ENCODE peak calls at places on chromosomes 2 and 18, in four cellular contexts. X is SK-N-SH, R is K562, G is GM12878. D is an unnamed sample.

GRCh38 chr2:238254095-238254494 is 14.3 kb upstream of the HES6 start:
- DNase-seq in G (no peak), R (no peak), X (no peak), D (no peak)

GRCh38 chr2:9594361-9595063 is 36.3 kb downstream of the YWHAQ start:
- DNase-seq in R (peak), X (no peak), G (no peak), D (no peak)

GRCh38 chr2:240565267-240566202 is 2.7 kb upstream of the RNPEPL1 start:
- DNase-seq in X (peak), R (peak), G (peak), D (no peak)

GRCh38 chr2:156589381-156590079 is 153.4 kb downstream of the GPD2 start:
- DNase-seq in X (peak), R (peak), G (no peak), D (no peak)

GRCh38 chr2:133054297-133054696 is 384.3 kb upstream of the LYPD1 start:
- DNase-seq in X (no peak), R (no peak), G (no peak), D (no peak)

GRCh38 chr18:42614619-42615293 is 500.7 kb downstream of the RIT2 start:
- DNase-seq in G (no peak), X (peak), R (no peak), D (no peak)

GRCh38 chr2:44852594-44852993 is 88.9 kb upstream of the SIX3 start:
- DNase-seq in R (no peak), G (no peak), X (no peak), D (no peak)

GRCh38 chr2:211598238-211598637 is 940.4 kb downstream of the ERBB4 start:
- DNase-seq in X (no peak), R (no peak), G (no peak), D (no peak)

GRCh38 chr2:135607561-135607960 is 76.3 kb downstream of the R3HDM1 start:
- DNase-seq in R (no peak), G (no peak), X (no peak), D (no peak)

GRCh38 chr2:221572180-221572820 is at the start of gene EPHA4:
- DNase-seq in R (peak), G (no peak), X (peak), D (no peak)

GRCh38 chr2:237459741-237460174 is 27.3 kb upstream of the MLPH start:
- DNase-seq in R (peak), X (no peak), G (no peak), D (no peak)

GRCh38 chr2:191582355-191582754 is 95.6 kb upstream of the NABP1 start:
- DNase-seq in R (no peak), G (no peak), X (no peak), D (no peak)

GRCh38 chr2:42118759-42119569 is 50.2 kb upstream of the EML4 start:
- DNase-seq in X (no peak), R (no peak), G (no peak), D (no peak)
- TF ChIP-seq NRF1 in X (no peak), R (no peak), G (no peak), D (no peak)

GRCh38 chr18:79764131-79764530 is 33.6 kb upstream of the KCNG2 start:
- DNase-seq in R (no peak), G (no peak), X (no peak), D (no peak)

GRCh38 chr18:79756826-79757225 is 40.9 kb upstream of the KCNG2 start:
- DNase-seq in X (no peak), G (no peak), R (no peak), D (no peak)

GRCh38 chr18:79763407-79763806 is 34.3 kb upstream of the KCNG2 start:
- DNase-seq in R (no peak), G (no peak), X (no peak), D (no peak)

GRCh38 chr18:79760348-79760747 is 37.4 kb upstream of the KCNG2 start:
- DNase-seq in R (no peak), G (no peak), X (no peak), D (no peak)

GRCh38 chr18:79760881-79761280 is 36.9 kb upstream of the KCNG2 start:
- DNase-seq in X (no peak), G (no peak), R (no peak), D (no peak)
- TF ChIP-seq NRF1 in X (no peak), G (no peak), R (no peak), D (no peak)

DNA sequence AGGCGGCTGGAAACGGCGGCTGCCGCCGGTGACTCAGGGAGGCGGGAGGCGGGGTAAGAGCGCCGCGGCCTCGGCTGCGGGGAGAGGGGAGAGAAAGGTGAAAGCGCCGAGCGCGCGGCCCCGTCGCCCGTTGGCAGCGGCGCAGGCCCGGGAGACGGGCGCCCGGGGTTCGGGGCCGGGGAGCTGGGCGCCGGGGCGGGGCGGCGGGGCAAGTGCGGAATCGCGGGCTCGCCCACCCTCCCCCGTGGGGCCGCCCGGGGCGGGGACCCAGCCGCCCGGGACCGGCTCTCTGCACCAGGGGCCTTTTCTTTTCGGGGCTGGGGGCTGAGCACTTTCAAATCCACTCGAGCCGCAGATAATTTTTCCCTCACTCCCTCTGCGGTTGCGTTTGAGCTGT is 219 bp downstream of the KDM3A start:
- DNase-seq in R (no peak), X (no peak), G (no peak), D (no peak)
- TF ChIP-seq NRF1 in R (no peak), X (peak), G (no peak), D (no peak)

GRCh38 chr2:32838949-32839348 is 107.8 kb upstream of the LTBP1 start:
- DNase-seq in X (peak), R (no peak), G (no peak), D (no peak)
- TF ChIP-seq NRF1 in X (no peak), R (no peak), G (no peak), D (no peak)

DNA sequence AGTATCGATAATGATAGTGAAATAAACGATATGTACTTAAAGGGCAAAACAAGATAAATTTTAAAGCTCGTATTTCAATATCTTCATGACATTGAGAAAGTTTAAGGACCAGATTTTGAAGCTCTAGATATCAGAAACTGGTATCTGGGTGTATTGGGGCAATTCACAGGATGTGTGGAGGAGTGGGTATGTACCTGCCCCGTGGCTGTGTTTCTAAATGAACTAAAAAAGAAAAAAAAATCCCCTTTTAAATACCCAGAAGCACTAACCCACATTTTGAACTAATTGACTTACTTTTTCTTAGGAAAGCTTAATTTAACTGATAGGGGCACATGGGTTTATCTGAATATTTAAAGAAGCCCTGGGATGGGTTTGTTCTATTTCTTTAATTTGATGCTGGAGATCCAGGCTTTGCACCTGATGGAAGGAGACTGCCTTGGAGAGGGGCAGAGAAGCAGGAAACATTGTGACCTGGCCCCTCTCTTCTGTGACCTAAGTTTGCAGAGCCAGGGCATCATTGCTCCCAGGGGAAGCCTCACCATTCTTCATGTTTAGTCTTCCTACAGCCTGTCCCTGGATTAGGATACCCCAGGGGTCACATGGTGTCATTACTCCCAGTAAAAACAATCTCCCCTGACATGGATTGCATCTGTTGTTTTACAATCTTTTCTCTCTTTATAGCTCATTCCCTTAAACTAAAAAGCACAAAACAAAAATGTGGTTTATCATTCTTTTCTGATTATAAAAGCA is 7.6 kb upstream of the KCTD1 start:
- DNase-seq in G (no peak), X (no peak), R (no peak), D (no peak)
- TF ChIP-seq NRF1 in G (no peak), X (no peak), R (no peak), D (no peak)

GRCh38 chr2:54579061-54579681 is 123.0 kb downstream of the SPTBN1 start:
- DNase-seq in X (no peak), G (no peak), R (no peak), D (no peak)

GRCh38 chr2:54578668-54579045 is 122.5 kb downstream of the SPTBN1 start:
- DNase-seq in G (no peak), R (no peak), X (no peak), D (no peak)

GRCh38 chr2:54575379-54575888 is 119.3 kb downstream of the SPTBN1 start:
- DNase-seq in R (no peak), G (no peak), X (no peak), D (no peak)

GRCh38 chr2:54577944-54578667 is 122.0 kb downstream of the SPTBN1 start:
- DNase-seq in R (no peak), X (no peak), G (no peak), D (no peak)

DNA sequence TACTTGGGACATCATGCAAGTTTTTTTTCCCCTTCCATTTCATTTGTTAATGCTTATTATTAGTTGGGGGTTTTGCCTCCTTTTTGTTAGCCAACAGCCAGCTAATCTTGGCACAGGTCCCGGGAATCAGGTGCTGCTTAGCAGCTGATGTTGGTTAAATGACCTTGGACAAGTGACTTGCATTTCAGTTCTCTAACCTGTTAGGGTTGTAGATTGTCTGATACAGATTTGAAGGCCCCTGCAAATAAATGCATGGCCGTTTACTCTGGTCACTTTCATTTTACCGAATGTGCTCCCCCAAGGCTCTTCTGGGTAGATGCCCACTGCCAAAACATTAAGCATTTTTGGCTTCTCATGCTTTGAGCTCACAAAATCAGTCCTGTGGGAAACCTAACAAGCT is 120.9 kb downstream of the SPTBN1 start:
- DNase-seq in G (no peak), X (no peak), R (no peak), D (no peak)
- TF ChIP-seq NRF1 in G (no peak), X (no peak), R (no peak), D (no peak)

GRCh38 chr2:219300022-219300421 is 9.2 kb downstream of the PTPRN start:
- DNase-seq in X (no peak), G (no peak), R (no peak), D (no peak)
- TF ChIP-seq NRF1 in X (no peak), G (no peak), R (no peak), D (no peak)

GRCh38 chr2:215328066-215328465 is 16.2 kb downstream of the ATIC start:
- DNase-seq in X (no peak), R (no peak), G (no peak), D (no peak)
- TF ChIP-seq NRF1 in X (no peak), R (no peak), G (no peak), D (no peak)

DNA sequence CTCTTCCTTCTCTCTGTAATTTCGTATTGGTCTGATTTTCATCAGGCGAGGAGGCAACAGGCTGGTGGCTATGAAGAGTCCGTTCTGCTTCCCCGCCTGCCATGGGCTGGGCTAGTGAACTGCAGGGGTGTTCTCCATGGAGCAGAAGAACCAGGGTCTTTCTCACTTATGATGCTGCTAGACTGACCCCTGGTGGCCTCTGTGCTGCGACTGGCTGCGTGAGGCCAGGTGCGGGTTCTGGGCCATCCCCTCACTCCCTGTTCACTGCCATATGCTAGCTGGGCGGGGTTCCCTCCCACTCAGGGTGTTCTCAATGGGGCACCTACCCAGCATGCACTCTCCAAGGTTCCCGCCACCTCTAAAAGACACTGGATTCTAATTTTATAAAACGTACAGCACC is 35.0 kb downstream of the ZAP70 start:
- DNase-seq in R (peak), X (peak), G (no peak), D (peak)
- TF ChIP-seq NRF1 in R (no peak), X (no peak), G (no peak), D (no peak)

GRCh38 chr18:44232500-44232899 is 448.2 kb upstream of the SETBP1 start:
- DNase-seq in R (no peak), G (no peak), X (no peak), D (no peak)

GRCh38 chr18:44231936-44232335 is 448.8 kb upstream of the SETBP1 start:
- DNase-seq in G (no peak), R (no peak), X (no peak), D (no peak)

DNA sequence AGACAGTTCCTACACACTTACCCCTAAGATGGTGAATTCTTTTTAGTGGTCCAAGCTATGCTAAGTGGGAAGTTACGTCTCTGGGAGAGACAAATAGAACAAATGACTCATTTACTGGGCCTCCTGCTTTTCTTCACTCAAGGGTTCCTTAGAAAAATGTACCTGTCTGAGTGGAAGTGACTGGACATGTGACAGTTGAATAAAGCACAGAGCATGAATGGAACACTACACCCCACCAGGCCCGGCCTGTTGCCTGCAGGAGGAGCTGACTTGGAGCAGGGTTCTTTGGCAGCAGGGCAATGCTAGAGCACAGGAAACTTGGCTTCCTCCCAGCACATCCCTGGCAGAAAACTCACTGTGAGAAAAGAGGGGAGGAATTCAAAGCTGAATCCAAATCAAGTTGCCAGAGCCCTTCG is 451.0 kb upstream of the SETBP1 start:
- DNase-seq in G (no peak), R (no peak), X (peak), D (no peak)
- TF ChIP-seq NRF1 in G (no peak), R (no peak), X (no peak), D (no peak)

D was measured in H1.